ENCODE peak calls at places on chromosome 5, in seven cellular contexts. C is epithelial cell of esophagus, F is B cell, N is frontal cortex, B is PC-9, Z is midbrain, G is progenitor cell of endocrine pancreas. K is an unnamed sample.

GRCh38 chr5:23084815-23085214 is 231.7 kb upstream of the CDH12 start:
- DNase-seq in C (peak; percentile 1), F (no peak), N (no peak), B (no peak), Z (no peak), G (no peak), K (no peak)

GRCh38 chr5:137206030-137206715 is 293.0 kb downstream of the SPOCK1 start:
- DNase-seq in C (peak; percentile 80), F (no peak), N (no peak), B (no peak), Z (peak; percentile 18), G (no peak), K (no peak)

GRCh38 chr5:174724484-174725260 is at the start of gene MSX2:
- DNase-seq in C (peak; percentile 40), F (no peak), N (peak; percentile 87), B (no peak), Z (peak; percentile 79), G (peak; percentile 80), K (no peak)

GRCh38 chr5:14357441-14357840 is 214.3 kb downstream of the TRIO start:
- DNase-seq in C (no peak), F (no peak), N (no peak), B (no peak), Z (no peak), G (no peak), K (no peak)

GRCh38 chr5:103452666-103453065 is 109.9 kb downstream of the NUDT12 start:
- DNase-seq in C (no peak), F (no peak), N (no peak), B (no peak), Z (no peak), G (no peak), K (no peak)

GRCh38 chr5:87899109-87900100 is 369.2 kb downstream of the TMEM161B start:
- DNase-seq in C (peak; percentile 10), F (no peak), N (no peak), B (no peak), Z (peak; percentile 81), G (no peak), K (no peak)

GRCh38 chr5:161960314-161960713 is 107.3 kb upstream of the GABRG2 start:
- DNase-seq in C (no peak), F (no peak), N (no peak), B (no peak), Z (no peak), G (no peak), K (no peak)

GRCh38 chr5:107329850-107330249 is 340.9 kb downstream of the EFNA5 start:
- DNase-seq in C (no peak), F (no peak), N (no peak), B (no peak), Z (no peak), G (no peak), K (no peak)

GRCh38 chr5:115336201-115336720 is 39.8 kb upstream of the CCDC112 start:
- DNase-seq in C (peak; percentile 71), F (no peak), N (no peak), B (no peak), Z (no peak), G (no peak), K (no peak)

GRCh38 chr5:71471193-71471592 is 15.7 kb downstream of the BDP1 start:
- DNase-seq in C (peak; percentile 80), F (no peak), N (no peak), B (no peak), Z (no peak), G (no peak), K (no peak)

GRCh38 chr5:88251048-88251711 is 17.5 kb downstream of the TMEM161B start:
- DNase-seq in C (no peak), F (no peak), N (no peak), B (no peak), Z (no peak), G (no peak), K (no peak)

GRCh38 chr5:143676794-143677193 is 135.2 kb upstream of the HMHB1 start:
- DNase-seq in C (no peak), F (no peak), N (no peak), B (no peak), Z (no peak), G (no peak), K (no peak)

GRCh38 chr5:125058185-125058826 is 311.9 kb upstream of the ZNF608 start:
- DNase-seq in C (no peak), F (no peak), N (no peak), B (no peak), Z (no peak), G (no peak), K (no peak)

GRCh38 chr5:116571568-116572321 is 2.9 kb downstream of the SEMA6A start:
- DNase-seq in C (peak; percentile 6), F (no peak), N (no peak), B (no peak), Z (no peak), G (no peak), K (no peak)

GRCh38 chr5:51095481-51095880 is 287.8 kb upstream of the ISL1 start:
- DNase-seq in C (no peak), F (no peak), N (no peak), B (no peak), Z (no peak), G (no peak), K (no peak)

GRCh38 chr5:127088226-127088625 is 14.9 kb upstream of the C5orf63 start:
- DNase-seq in C (peak; percentile 98), F (no peak), N (no peak), B (peak; percentile 89), Z (no peak), G (no peak), K (no peak)

GRCh38 chr5:173828952-173829351 is 59.2 kb upstream of the CPEB4 start:
- DNase-seq in C (no peak), F (no peak), N (no peak), B (no peak), Z (no peak), G (no peak), K (no peak)

GRCh38 chr5:58378613-58379385 is 81.1 kb downstream of the PLK2 start:
- DNase-seq in C (no peak), F (no peak), N (no peak), B (no peak), Z (no peak), G (no peak), K (no peak)

GRCh38 chr5:143001764-143002351 is 231.7 kb downstream of the ARHGAP26 start:
- DNase-seq in C (peak; percentile 55), F (no peak), N (no peak), B (no peak), Z (no peak), G (no peak), K (no peak)

GRCh38 chr5:89071101-89071940 is 188.3 kb upstream of the MEF2C start:
- DNase-seq in C (no peak), F (no peak), N (no peak), B (no peak), Z (no peak), G (no peak), K (no peak)

GRCh38 chr5:523658-524441 is 399 bp downstream of the SLC9A3 start:
- DNase-seq in C (no peak), F (no peak), N (no peak), B (no peak), Z (no peak), G (no peak), K (no peak)

GRCh38 chr5:148826082-148826971 is at the start of gene ADRB2:
- DNase-seq in C (peak; percentile 99), F (peak; percentile 95), N (peak; percentile 83), B (peak; percentile 90), Z (peak; percentile 90), G (peak; percentile 81), K (no peak)

GRCh38 chr5:133328800-133329199 is 277.0 kb downstream of the HSPA4 start:
- DNase-seq in C (no peak), F (no peak), N (no peak), B (no peak), Z (no peak), G (no peak), K (no peak)

GRCh38 chr5:21219966-21220365 is 1232.0 kb upstream of the CDH18 start:
- DNase-seq in C (no peak), F (no peak), N (no peak), B (no peak), Z (no peak), G (no peak), K (no peak)

GRCh38 chr5:100550531-100551036 is 15.4 kb downstream of the FAM174A start:
- DNase-seq in C (peak; percentile 49), F (no peak), N (no peak), B (no peak), Z (no peak), G (no peak), K (no peak)

GRCh38 chr5:133383580-133383939 is 228.8 kb downstream of the FSTL4 start:
- DNase-seq in C (no peak), F (no peak), N (no peak), B (no peak), Z (no peak), G (no peak), K (no peak)

GRCh38 chr5:157175071-157175612 is 5.5 kb upstream of the ITK start:
- DNase-seq in C (no peak), F (no peak), N (no peak), B (no peak), Z (no peak), G (no peak), K (no peak)

GRCh38 chr5:155839251-155840037 is 487.5 kb upstream of the SGCD start:
- DNase-seq in C (no peak), F (no peak), N (no peak), B (no peak), Z (no peak), G (no peak), K (peak; percentile 19)